ENCODE peak calls at places on chromosomes 5 and 9, in four cellular contexts. I, T, H and B are unnamed samples.

GRCh38 chr5:213803-214395 is 4.1 kb downstream of the CCDC127 start:
- DNase-seq in I (no peak), T (no peak), H (no peak), B (no peak)

GRCh38 chr5:16784088-16784487 is 152.0 kb downstream of the MYO10 start:
- DNase-seq in I (no peak), T (no peak), H (no peak), B (no peak)

GRCh38 chr5:170655476-170655875 is 128.0 kb upstream of the GABRP start:
- DNase-seq in I (no peak), T (no peak), H (no peak), B (no peak)

GRCh38 chr5:138726848-138727247 is 26.4 kb upstream of the CTNNA1 start:
- DNase-seq in I (no peak), T (no peak), H (no peak), B (no peak)

GRCh38 chr5:57171818-57172465 is 1.9 kb upstream of the GPBP1 start:
- DNase-seq in I (no peak), T (no peak), H (no peak), B (no peak)

GRCh38 chr5:107668933-107669542 is 1.7 kb downstream of the EFNA5 start:
- DNase-seq in I (no peak), T (no peak), H (no peak), B (no peak)

GRCh38 chr9:28779240-28779639 is 1206.0 kb upstream of the C9orf72 start:
- DNase-seq in I (no peak), T (no peak), H (no peak), B (no peak)

GRCh38 chr9:135907006-135907434 is 326 bp downstream of the CAMSAP1 start:
- DNase-seq in I (no peak), T (no peak), H (no peak), B (no peak)

GRCh38 chr5:167785106-167785505 is 506.3 kb upstream of the WWC1 start:
- DNase-seq in I (no peak), T (no peak), H (no peak), B (no peak)

GRCh38 chr9:70044450-70045307 is 1.0 kb downstream of the MAMDC2 start:
- DNase-seq in I (peak; percentile 66), T (no peak), H (no peak), B (no peak)

DNA sequence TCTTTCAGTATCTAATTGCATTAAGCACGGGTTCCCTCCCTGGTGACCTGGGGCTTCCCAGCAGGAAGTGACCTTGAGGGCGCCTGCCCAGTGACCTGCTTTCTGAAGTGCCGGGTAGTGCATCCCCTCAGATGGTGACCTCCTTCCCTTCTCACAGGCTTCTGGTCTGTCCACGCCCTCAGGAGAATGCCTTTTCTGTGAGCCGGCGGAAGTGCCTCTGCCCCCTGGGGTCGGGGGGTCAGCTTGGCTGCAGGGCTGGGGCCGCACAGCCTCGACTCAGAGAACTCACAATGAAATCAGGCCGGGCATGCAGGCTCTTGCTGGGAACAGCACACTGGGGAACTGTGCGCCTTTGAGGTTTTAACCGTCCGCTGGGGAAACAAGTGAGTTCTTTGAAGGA is 124.5 kb upstream of the PHYKPL start:
- DNase-seq in I (peak; percentile 82), T (no peak), H (no peak), B (no peak)
- H3K9ac ChIP-seq in I (no peak overlapping the region), T (no peak overlapping the region), H (no peak overlapping the region), B (no peak overlapping the region)

GRCh38 chr9:131803758-131804411 is 64.0 kb upstream of the RAPGEF1 start:
- DNase-seq in I (no peak), T (no peak), H (no peak), B (no peak)
- TF ChIP-seq POLR2AphosphoS5 in I (no peak), T (no peak), H (no peak), B (no peak)

DNA sequence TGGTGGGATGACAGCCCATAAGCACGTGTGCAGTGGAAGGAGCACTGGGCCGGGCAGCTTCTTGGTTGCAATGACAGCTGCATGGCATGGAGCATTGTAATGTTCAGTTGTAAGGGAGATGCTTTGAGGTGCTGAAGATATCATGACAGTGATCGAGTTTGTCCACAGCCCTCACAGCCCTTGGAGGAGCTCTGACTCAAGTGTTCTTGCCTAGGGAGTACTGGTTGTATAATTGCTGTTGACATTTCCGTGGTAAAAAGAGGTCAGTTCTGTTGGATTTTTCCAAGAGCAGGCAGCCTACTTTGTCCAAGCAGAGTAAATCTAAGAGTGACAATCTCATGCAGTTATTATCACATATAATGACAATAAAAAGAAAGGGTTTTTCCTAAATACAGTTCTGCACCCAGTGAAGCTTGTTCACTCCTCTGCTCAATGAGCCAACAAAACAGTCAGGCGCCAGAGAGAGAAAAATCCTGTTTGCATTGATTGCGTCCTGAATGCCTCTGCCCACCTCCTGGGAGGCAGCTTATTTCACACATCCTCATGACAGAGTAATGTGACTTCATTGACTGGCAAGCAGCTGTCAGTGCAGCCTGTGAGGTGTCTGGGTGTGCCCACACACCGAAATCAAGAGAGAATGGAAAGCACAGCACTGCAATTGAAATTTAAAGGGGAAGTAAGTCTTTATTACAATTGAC is 248.0 kb downstream of the NTRK2 start:
- DNase-seq in I (no peak), T (no peak), H (no peak), B (no peak)
- H3K9ac ChIP-seq in I (no peak overlapping the region), T (no peak overlapping the region), H (no peak overlapping the region), B (no peak overlapping the region)

DNA sequence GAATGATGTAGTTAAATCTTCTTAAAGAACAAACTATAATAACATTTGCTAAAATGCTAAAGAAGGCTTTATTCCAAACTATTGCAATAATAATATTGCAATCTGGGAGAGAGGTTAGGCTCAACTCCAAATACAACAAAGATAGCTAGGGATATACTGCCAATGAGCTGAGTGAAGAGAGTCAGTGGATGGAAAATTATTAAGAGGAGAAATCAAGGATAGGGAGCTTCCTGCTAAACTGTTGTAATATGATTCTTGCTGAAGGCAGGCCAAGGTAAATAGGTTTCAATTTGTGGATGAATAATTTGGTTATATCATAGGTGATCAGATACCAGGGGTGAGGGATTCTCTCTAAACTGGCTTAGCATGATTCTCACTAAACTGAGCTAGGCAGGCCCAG is 1651.5 kb downstream of the EFNA5 start:
- DNase-seq in I (no peak), T (no peak), H (no peak), B (no peak)
- TF ChIP-seq POLR2AphosphoS5 in I (no peak), T (no peak), H (no peak), B (no peak)